ENCODE peak calls at places on chromosomes 3 and 15, in four cellular contexts. One of them, this sample, is unnamed.

GRCh38 chr3:1954632-1955031 is 144.0 kb upstream of the CNTN4 start:
- DNase-seq in SK-N-SH: no peak
- DNase-seq in HepG2: no peak
- DNase-seq in K562: no peak
- DNase-seq in this sample: no peak

GRCh38 chr15:66291816-66292215 is 1.6 kb upstream of the DIS3L start:
- DNase-seq in SK-N-SH: no peak
- DNase-seq in HepG2: no peak
- DNase-seq in K562: no peak
- DNase-seq in this sample: no peak

GRCh38 chr3:191355406-191355805 is 25.1 kb upstream of the UTS2B start:
- DNase-seq in SK-N-SH: no peak
- DNase-seq in HepG2: no peak
- DNase-seq in K562: no peak
- DNase-seq in this sample: no peak

GRCh38 chr3:114405202-114405601 is 111.4 kb downstream of the TIGIT start:
- DNase-seq in SK-N-SH: no peak
- DNase-seq in HepG2: no peak
- DNase-seq in K562: no peak
- DNase-seq in this sample: no peak

GRCh38 chr3:184031187-184031792 is at the start of gene HTR3D:
- DNase-seq in SK-N-SH: no peak
- DNase-seq in HepG2: no peak
- DNase-seq in K562: no peak
- DNase-seq in this sample: no peak

GRCh38 chr15:77986891-77987764 is 90.4 kb downstream of the TBC1D2B start:
- DNase-seq in SK-N-SH: no peak
- DNase-seq in HepG2: no peak
- DNase-seq in K562: no peak
- DNase-seq in this sample: no peak

GRCh38 chr15:78050851-78051250 is 26.7 kb downstream of the TBC1D2B start:
- DNase-seq in SK-N-SH: no peak
- DNase-seq in HepG2: no peak
- DNase-seq in K562: no peak
- DNase-seq in this sample: no peak

GRCh38 chr3:113212155-113212844 is 943 bp downstream of the BOC start:
- DNase-seq in SK-N-SH: peak
- DNase-seq in HepG2: no peak
- DNase-seq in K562: no peak
- DNase-seq in this sample: no peak

GRCh38 chr3:10459954-10460754 is 45.2 kb downstream of the ATP2B2 start:
- DNase-seq in SK-N-SH: no peak
- DNase-seq in HepG2: peak
- DNase-seq in K562: peak
- DNase-seq in this sample: peak

GRCh38 chr3:13014755-13015285 is 58.4 kb downstream of the IQSEC1 start:
- DNase-seq in SK-N-SH: no peak
- DNase-seq in HepG2: no peak
- DNase-seq in K562: no peak
- DNase-seq in this sample: no peak

GRCh38 chr3:41418961-41419691 is 219.8 kb downstream of the CTNNB1 start:
- DNase-seq in SK-N-SH: no peak
- DNase-seq in HepG2: peak
- DNase-seq in K562: no peak
- DNase-seq in this sample: peak

GRCh38 chr3:188489639-188490405 is 335.9 kb downstream of the LPP start:
- DNase-seq in SK-N-SH: no peak
- DNase-seq in HepG2: no peak
- DNase-seq in K562: no peak
- DNase-seq in this sample: no peak

GRCh38 chr3:30658328-30659052 is 52.1 kb downstream of the TGFBR2 start:
- DNase-seq in SK-N-SH: no peak
- DNase-seq in HepG2: peak
- DNase-seq in K562: no peak
- DNase-seq in this sample: peak

GRCh38 chr3:132682201-132682600 is 22.1 kb downstream of the UBA5 start:
- DNase-seq in SK-N-SH: no peak
- DNase-seq in HepG2: no peak
- DNase-seq in K562: no peak
- DNase-seq in this sample: no peak

GRCh38 chr3:43773273-43774104 is 82.8 kb downstream of the ABHD5 start:
- DNase-seq in SK-N-SH: peak
- DNase-seq in HepG2: peak
- DNase-seq in K562: peak
- DNase-seq in this sample: no peak

GRCh38 chr3:64411101-64411500 is 185.8 kb upstream of the PRICKLE2 start:
- DNase-seq in SK-N-SH: no peak
- DNase-seq in HepG2: no peak
- DNase-seq in K562: no peak
- DNase-seq in this sample: no peak

GRCh38 chr3:65252266-65252665 is 564.5 kb upstream of the ADAMTS9 start:
- DNase-seq in SK-N-SH: no peak
- DNase-seq in HepG2: no peak
- DNase-seq in K562: no peak
- DNase-seq in this sample: no peak

GRCh38 chr15:101288905-101289513 is 6.0 kb downstream of the SNRPA1 start:
- DNase-seq in SK-N-SH: peak
- DNase-seq in HepG2: peak
- DNase-seq in K562: peak
- DNase-seq in this sample: peak

GRCh38 chr15:31211353-31211752 is 109.8 kb upstream of the TRPM1 start:
- DNase-seq in SK-N-SH: no peak
- DNase-seq in HepG2: no peak
- DNase-seq in K562: no peak
- DNase-seq in this sample: no peak

GRCh38 chr15:99568548-99569352 is 3.0 kb downstream of the MEF2A start:
- DNase-seq in SK-N-SH: no peak
- DNase-seq in HepG2: no peak
- DNase-seq in K562: no peak
- DNase-seq in this sample: no peak

GRCh38 chr3:167728176-167728575 is 6.5 kb downstream of the PDCD10 start:
- DNase-seq in SK-N-SH: no peak
- DNase-seq in HepG2: no peak
- DNase-seq in K562: no peak
- DNase-seq in this sample: no peak

GRCh38 chr3:177615015-177615414 is 417.7 kb upstream of the TBL1XR1 start:
- DNase-seq in SK-N-SH: no peak
- DNase-seq in HepG2: peak
- DNase-seq in K562: peak
- DNase-seq in this sample: no peak

GRCh38 chr15:25437751-25438600 is 848 bp downstream of the UBE3A start:
- DNase-seq in SK-N-SH: peak
- DNase-seq in HepG2: peak
- DNase-seq in K562: peak
- DNase-seq in this sample: peak

GRCh38 chr3:63328386-63328785 is 50.3 kb downstream of the SYNPR start:
- DNase-seq in SK-N-SH: no peak
- DNase-seq in HepG2: no peak
- DNase-seq in K562: no peak
- DNase-seq in this sample: no peak

GRCh38 chr3:73086071-73086494 is 24.6 kb downstream of the EBLN2 start:
- DNase-seq in SK-N-SH: peak
- DNase-seq in HepG2: peak
- DNase-seq in K562: peak
- DNase-seq in this sample: peak

GRCh38 chr15:38690737-38691332 is 126.2 kb upstream of the RASGRP1 start:
- DNase-seq in SK-N-SH: peak
- DNase-seq in HepG2: peak
- DNase-seq in K562: peak
- DNase-seq in this sample: peak

GRCh38 chr3:149466192-149466591 is 8.3 kb upstream of the TM4SF4 start:
- DNase-seq in SK-N-SH: no peak
- DNase-seq in HepG2: no peak
- DNase-seq in K562: no peak
- DNase-seq in this sample: no peak

GRCh38 chr15:31108836-31109235 is 7.3 kb upstream of the TRPM1 start:
- DNase-seq in SK-N-SH: no peak
- DNase-seq in HepG2: no peak
- DNase-seq in K562: no peak
- DNase-seq in this sample: no peak

GRCh38 chr15:40259021-40259420 is 20.2 kb downstream of the PAK6 start:
- DNase-seq in SK-N-SH: no peak
- DNase-seq in HepG2: no peak
- DNase-seq in K562: no peak
- DNase-seq in this sample: no peak

GRCh38 chr15:99909914-99910313 is 176.7 kb upstream of the LYSMD4 start:
- DNase-seq in SK-N-SH: no peak
- DNase-seq in HepG2: peak
- DNase-seq in K562: peak
- DNase-seq in this sample: peak

GRCh38 chr3:38152660-38153059 is 12.7 kb upstream of the OXSR1 start:
- DNase-seq in SK-N-SH: no peak
- DNase-seq in HepG2: no peak
- DNase-seq in K562: no peak
- DNase-seq in this sample: no peak

GRCh38 chr3:45464336-45464809 is 76.0 kb downstream of the LARS2 start:
- DNase-seq in SK-N-SH: no peak
- DNase-seq in HepG2: no peak
- DNase-seq in K562: peak
- DNase-seq in this sample: no peak

GRCh38 chr3:134084230-134084950 is 54.7 kb upstream of the SLCO2A1 start:
- DNase-seq in SK-N-SH: no peak
- DNase-seq in HepG2: no peak
- DNase-seq in K562: no peak
- DNase-seq in this sample: no peak

GRCh38 chr3:76497636-76498035 is 542.3 kb upstream of the ROBO2 start:
- DNase-seq in SK-N-SH: no peak
- DNase-seq in HepG2: peak
- DNase-seq in K562: no peak
- DNase-seq in this sample: no peak

GRCh38 chr15:94168250-94168649 is 63.1 kb upstream of the MCTP2 start:
- DNase-seq in SK-N-SH: no peak
- DNase-seq in HepG2: peak
- DNase-seq in K562: peak
- DNase-seq in this sample: peak

GRCh38 chr15:71195242-71195641 is 80.0 kb downstream of the THSD4 start:
- DNase-seq in SK-N-SH: no peak
- DNase-seq in HepG2: no peak
- DNase-seq in K562: peak
- DNase-seq in this sample: peak

GRCh38 chr3:178389258-178389657 is 147.0 kb upstream of the KCNMB2 start:
- DNase-seq in SK-N-SH: no peak
- DNase-seq in HepG2: no peak
- DNase-seq in K562: no peak
- DNase-seq in this sample: no peak

GRCh38 chr3:98733055-98733777 is 29.9 kb upstream of the ST3GAL6 start:
- DNase-seq in SK-N-SH: peak
- DNase-seq in HepG2: peak
- DNase-seq in K562: no peak
- DNase-seq in this sample: no peak

GRCh38 chr15:29309139-29309538 is 39.5 kb upstream of the NSMCE3 start:
- DNase-seq in SK-N-SH: no peak
- DNase-seq in HepG2: no peak
- DNase-seq in K562: no peak
- DNase-seq in this sample: no peak
- H3K9ac ChIP-seq in SK-N-SH: no peak
- H3K9ac ChIP-seq in HepG2: no peak
- H3K9ac ChIP-seq in K562: no peak
- H3K9ac ChIP-seq in this sample: no peak

DNA sequence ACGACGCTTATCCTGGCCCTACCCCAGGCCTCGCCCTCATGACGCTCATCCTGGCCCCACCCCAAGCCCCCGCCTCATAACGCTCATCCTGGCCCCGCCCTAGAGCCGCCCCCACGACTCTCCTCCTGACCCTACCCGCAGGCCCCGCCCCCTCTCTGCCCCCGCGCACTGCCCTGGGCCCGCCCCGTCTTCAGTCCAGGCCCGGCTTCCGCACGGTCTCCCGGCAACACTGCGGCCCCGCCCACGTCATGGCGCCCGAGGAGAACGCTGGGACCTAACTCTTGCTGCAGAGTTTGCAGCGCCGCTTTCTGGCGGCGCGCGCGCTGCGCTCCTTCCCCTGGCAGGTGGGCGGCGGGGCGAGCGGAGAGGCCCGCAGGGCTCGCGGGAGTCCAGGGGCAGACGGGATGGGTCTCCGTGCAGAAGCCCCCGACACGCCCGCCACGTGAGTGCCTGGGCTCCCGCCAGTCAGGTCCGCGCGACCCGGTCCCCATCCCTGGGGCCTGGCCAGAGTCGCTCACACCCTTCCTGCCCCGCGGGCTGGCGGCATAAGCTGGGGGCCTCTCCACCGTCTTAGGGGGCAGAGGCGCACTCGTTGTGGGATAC is 52.5 kb upstream of the ROPN1B start:
- DNase-seq in SK-N-SH: peak
- DNase-seq in HepG2: peak
- DNase-seq in K562: peak
- DNase-seq in this sample: peak
- TF ChIP-seq ELF1 in SK-N-SH: no peak
- TF ChIP-seq ELF1 in HepG2: no peak
- TF ChIP-seq ELF1 in K562: no peak
- TF ChIP-seq ELF1 in this sample: no peak

DNA sequence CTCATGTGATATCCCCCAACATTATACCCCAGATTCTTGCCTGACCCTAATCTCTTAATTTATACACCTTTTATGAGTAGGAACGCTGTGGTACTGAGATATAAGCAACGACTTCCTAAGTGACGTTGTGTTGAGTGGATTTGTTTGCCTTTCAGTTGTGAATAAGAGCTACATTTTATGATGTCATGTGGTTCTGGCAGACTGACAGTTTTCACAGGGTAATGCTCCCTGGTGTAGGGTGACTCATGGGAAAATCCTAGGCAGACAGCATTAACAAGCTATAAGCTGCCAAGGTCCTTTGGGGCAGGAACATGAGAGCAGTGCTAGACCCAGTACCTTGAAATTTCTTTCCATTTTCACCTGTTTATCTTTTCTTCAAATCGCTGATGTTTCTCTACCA is 11.2 kb downstream of the C3orf52 start:
- DNase-seq in SK-N-SH: no peak
- DNase-seq in HepG2: peak
- DNase-seq in K562: peak
- DNase-seq in this sample: peak
- H3K9ac ChIP-seq in SK-N-SH: peak
- H3K9ac ChIP-seq in HepG2: no peak
- H3K9ac ChIP-seq in K562: no peak
- H3K9ac ChIP-seq in this sample: no peak

DNA sequence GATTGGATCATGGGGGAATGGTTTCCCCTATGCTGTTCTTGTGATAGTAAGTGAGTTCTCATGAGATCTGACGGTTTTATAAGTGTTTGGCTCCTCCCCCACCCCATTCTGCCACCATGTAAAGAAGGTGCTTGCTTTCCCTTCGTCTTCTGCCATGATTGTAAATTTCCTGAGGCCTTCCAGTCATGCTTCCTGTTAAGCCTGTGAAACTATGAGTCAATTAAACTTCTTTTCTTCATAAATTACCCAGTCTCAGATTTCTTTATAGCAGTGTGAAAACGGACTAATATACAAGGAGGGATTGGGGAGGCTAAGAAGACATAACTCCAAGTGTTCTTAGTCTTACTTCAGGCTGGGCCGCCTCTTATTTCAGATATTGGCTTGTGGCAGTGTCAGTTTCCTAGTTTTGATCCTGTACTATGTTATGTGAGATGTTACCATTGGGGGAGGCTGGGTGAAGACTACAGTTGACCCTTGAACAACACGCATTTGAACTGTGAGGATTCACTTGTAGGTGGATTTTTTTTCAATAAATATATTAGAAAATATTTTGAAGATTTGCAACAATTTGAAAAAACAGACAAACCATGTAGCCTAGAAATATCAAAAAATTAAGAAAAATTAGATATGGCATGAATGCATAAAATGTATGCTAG is 44.9 kb downstream of the NMD3 start:
- DNase-seq in SK-N-SH: no peak
- DNase-seq in HepG2: no peak
- DNase-seq in K562: no peak
- DNase-seq in this sample: no peak
- TF ChIP-seq ELF1 in SK-N-SH: no peak
- TF ChIP-seq ELF1 in HepG2: no peak
- TF ChIP-seq ELF1 in K562: no peak
- TF ChIP-seq ELF1 in this sample: no peak